ENCODE peak calls at places on chromosomes 3 and 15, in seven cellular contexts. G is left ventricle myocardium inferior; W is neural progenitor cell; A is effector memory CD4-positive, alpha-beta T cell; L is tibial nerve; Z is AG04450; U is prostate gland. N is an unnamed sample.
A peak's percentile ranks its signal among the peaks of the same experiment; 100 is the strongest.

GRCh38 chr3:34248352-34248751 is 449.9 kb downstream of the PDCD6IP start:
- DNase-seq in G (no peak), W (no peak), A (no peak), L (no peak), Z (no peak), U (no peak), N (peak; percentile 22)

GRCh38 chr3:131107637-131108433 is 81.2 kb downstream of the NEK11 start:
- DNase-seq in G (no peak), W (no peak), A (no peak), L (no peak), Z (no peak), U (no peak), N (no peak)

GRCh38 chr15:38253448-38253847 is 812 bp downstream of the SPRED1 start:
- DNase-seq in G (no peak), W (peak; percentile 42), A (no peak), L (no peak), Z (no peak), U (peak; percentile 20), N (peak; percentile 4)

GRCh38 chr3:116946376-116946775 is 236.8 kb downstream of the TUSC7 start:
- DNase-seq in G (no peak), W (no peak), A (no peak), L (no peak), Z (no peak), U (no peak), N (no peak)

GRCh38 chr15:92637621-92638020 is 18.0 kb downstream of the FAM174B start:
- DNase-seq in G (no peak), W (no peak), A (no peak), L (no peak), Z (no peak), U (no peak), N (no peak)

GRCh38 chr3:172367205-172368105 is 80.8 kb downstream of the GHSR start:
- DNase-seq in G (no peak), W (no peak), A (no peak), L (no peak), Z (no peak), U (no peak), N (no peak)

GRCh38 chr3:22982981-22983582 is 220.0 kb upstream of the UBE2E2 start:
- DNase-seq in G (no peak), W (no peak), A (no peak), L (no peak), Z (no peak), U (no peak), N (no peak)

GRCh38 chr3:153911111-153911510 is 210.1 kb upstream of the ARHGEF26 start:
- DNase-seq in G (no peak), W (no peak), A (no peak), L (no peak), Z (no peak), U (no peak), N (no peak)

GRCh38 chr15:64779024-64779423 is 3.6 kb upstream of the RBPMS2 start:
- DNase-seq in G (no peak), W (no peak), A (no peak), L (no peak), Z (no peak), U (no peak), N (no peak)

GRCh38 chr3:38343797-38344594 is 2.6 kb upstream of the XYLB start:
- DNase-seq in G (no peak), W (no peak), A (no peak), L (no peak), Z (no peak), U (no peak), N (no peak)

GRCh38 chr3:102664126-102664525 is 229.3 kb downstream of the ZPLD1 start:
- DNase-seq in G (no peak), W (no peak), A (no peak), L (no peak), Z (no peak), U (no peak), N (no peak)

GRCh38 chr3:158747417-158747816 is 15.2 kb upstream of the RARRES1 start:
- DNase-seq in G (no peak), W (no peak), A (no peak), L (no peak), Z (no peak), U (no peak), N (no peak)

GRCh38 chr3:54621181-54621580 is 306.7 kb downstream of the LRTM1 start:
- DNase-seq in G (no peak), W (no peak), A (no peak), L (no peak), Z (no peak), U (no peak), N (no peak)

GRCh38 chr15:69926011-69926410 is 171.7 kb downstream of the TLE3 start:
- DNase-seq in G (no peak), W (no peak), A (no peak), L (no peak), Z (no peak), U (no peak), N (no peak)

GRCh38 chr3:38500688-38501417 is 4.7 kb downstream of the EXOG start:
- DNase-seq in G (no peak), W (no peak), A (no peak), L (no peak), Z (no peak), U (no peak), N (no peak)

GRCh38 chr3:160935413-160936095 is 169.6 kb downstream of the B3GALNT1 start:
- DNase-seq in G (no peak), W (no peak), A (no peak), L (no peak), Z (no peak), U (no peak), N (no peak)

GRCh38 chr3:98623572-98624280 is 30.3 kb upstream of the CPOX start:
- DNase-seq in G (no peak), W (no peak), A (no peak), L (no peak), Z (no peak), U (no peak), N (no peak)

GRCh38 chr3:49616491-49616941 is 57.6 kb upstream of the APEH start:
- DNase-seq in G (no peak), W (peak; percentile 32), A (no peak), L (no peak), Z (no peak), U (no peak), N (no peak)

GRCh38 chr15:42582569-42583235 is 7.3 kb downstream of the STARD9 start:
- DNase-seq in G (no peak), W (no peak), A (no peak), L (no peak), Z (no peak), U (no peak), N (no peak)

GRCh38 chr3:186277268-186277909 is 84.6 kb downstream of the DGKG start:
- DNase-seq in G (no peak), W (peak; percentile 50), A (no peak), L (peak; percentile 46), Z (peak; percentile 37), U (no peak), N (no peak)

GRCh38 chr15:68834356-68834755 is 13.7 kb upstream of the ANP32A start:
- DNase-seq in G (no peak), W (no peak), A (no peak), L (no peak), Z (no peak), U (no peak), N (no peak)

GRCh38 chr3:148697311-148698189 is at the start of gene AGTR1:
- DNase-seq in G (peak; percentile 72), W (peak; percentile 87), A (no peak), L (peak; percentile 78), Z (no peak), U (no peak), N (no peak)

GRCh38 chr15:50353251-50353998 is 1.6 kb downstream of the GABPB1 start:
- DNase-seq in G (no peak), W (no peak), A (no peak), L (no peak), Z (peak; percentile 42), U (no peak), N (peak; percentile 76)

GRCh38 chr3:130933801-130934345 is 40.0 kb downstream of the ATP2C1 start:
- DNase-seq in G (no peak), W (no peak), A (no peak), L (no peak), Z (no peak), U (no peak), N (no peak)

GRCh38 chr15:31157644-31158069 is 56.1 kb upstream of the TRPM1 start:
- DNase-seq in G (no peak), W (no peak), A (no peak), L (no peak), Z (no peak), U (no peak), N (no peak)

GRCh38 chr3:132966374-132966773 is 71.8 kb upstream of the TMEM108 start:
- DNase-seq in G (no peak), W (no peak), A (no peak), L (no peak), Z (no peak), U (no peak), N (no peak)

GRCh38 chr15:70778258-70779076 is 15.1 kb upstream of the UACA start:
- DNase-seq in G (no peak), W (no peak), A (no peak), L (no peak), Z (peak; percentile 58), U (no peak), N (no peak)

GRCh38 chr3:107258285-107258684 is 119.0 kb upstream of the CCDC54 start:
- DNase-seq in G (no peak), W (no peak), A (no peak), L (no peak), Z (no peak), U (no peak), N (no peak)

GRCh38 chr3:68919000-68919399 is 13.3 kb downstream of the TAFA4 start:
- DNase-seq in G (no peak), W (peak; percentile 47), A (no peak), L (no peak), Z (no peak), U (no peak), N (no peak)

GRCh38 chr3:129606522-129607390 is at the start of gene PLXND1:
- DNase-seq in G (peak; percentile 85), W (peak; percentile 90), A (peak; percentile 51), L (no peak), Z (no peak), U (no peak), N (no peak)
- H3K27ac ChIP-seq in G (peak within 1 kb of the TSS; percentile 97), W (no peak within 1 kb of the TSS), A (peak within 1 kb of the TSS; percentile 25), L (peak within 1 kb of the TSS; percentile 90), Z (no peak within 1 kb of the TSS), U (peak within 1 kb of the TSS; percentile 79), N (no peak within 1 kb of the TSS)

GRCh38 chr3:190306026-190306425 is 16.2 kb downstream of the CLDN1 start:
- DNase-seq in G (no peak), W (no peak), A (no peak), L (no peak), Z (no peak), U (no peak), N (no peak)
- H3K27ac ChIP-seq in G (no peak overlapping the region), W (no peak overlapping the region), A (no peak overlapping the region), L (no peak overlapping the region), Z (no peak overlapping the region), U (no peak overlapping the region), N (no peak overlapping the region)

GRCh38 chr15:94247789-94248638 is 16.7 kb downstream of the MCTP2 start:
- DNase-seq in G (no peak), W (no peak), A (no peak), L (no peak), Z (no peak), U (no peak), N (no peak)
- H3K27ac ChIP-seq in G (no peak overlapping the region), W (no peak overlapping the region), A (no peak overlapping the region), L (no peak overlapping the region), Z (no peak overlapping the region), U (peak overlapping the region; percentile 52), N (no peak overlapping the region)

DNA sequence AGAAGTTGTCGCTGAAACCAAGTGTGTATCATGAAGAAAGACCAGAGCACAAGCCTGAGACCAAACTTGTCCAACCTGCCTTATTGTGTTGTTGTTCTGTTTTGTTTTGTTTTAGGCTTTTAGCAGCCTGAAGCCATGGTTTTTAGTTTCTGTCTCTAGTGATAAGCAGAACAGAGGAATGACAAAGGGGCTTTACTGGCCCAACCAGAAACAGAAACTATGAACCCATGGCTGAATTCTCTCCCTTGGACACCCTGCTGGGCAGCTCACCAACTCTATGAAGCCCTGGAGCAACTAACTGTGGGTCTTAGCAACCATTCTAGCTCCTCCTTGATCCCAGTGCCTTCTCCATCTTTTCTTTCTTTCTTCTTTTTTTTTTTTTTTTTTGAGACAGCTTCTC is 30.3 kb downstream of the HCLS1 start:
- DNase-seq in G (no peak), W (no peak), A (no peak), L (no peak), Z (no peak), U (no peak), N (no peak)
- H3K27ac ChIP-seq in G (peak overlapping the region; percentile 80), W (no peak overlapping the region), A (no peak overlapping the region), L (no peak overlapping the region), Z (no peak overlapping the region), U (no peak overlapping the region), N (no peak overlapping the region)